ENCODE peak calls at places on chromosomes 1 and 21, in seven cellular contexts. H is cardiac muscle cell, X is fibroblast of lung, A is cardiac fibroblast, O is tibial artery, R is breast epithelium, L is GM10248. G is an unnamed sample.

GRCh38 chr1:29523531-29523930 is 287.2 kb downstream of the PTPRU start:
- DNase-seq in X (no peak), O (no peak), A (no peak), L (no peak), R (no peak), H (no peak), G (no peak)

GRCh38 chr1:60571811-60572210 is 498.2 kb upstream of the C1orf87 start:
- DNase-seq in O (no peak), L (no peak), R (no peak), H (peak), X (peak), A (peak), G (no peak)

GRCh38 chr1:180136311-180136967 is 18.2 kb upstream of the QSOX1 start:
- DNase-seq in H (no peak), L (no peak), O (no peak), R (no peak), X (no peak), A (no peak), G (no peak)

GRCh38 chr1:242712248-242712647 is 187.8 kb upstream of the PLD5 start:
- DNase-seq in O (no peak), R (no peak), A (no peak), X (no peak), L (no peak), H (no peak), G (no peak)

GRCh38 chr1:170214980-170215910 is 69.5 kb downstream of the NTMT2 start:
- DNase-seq in L (no peak), X (peak), A (peak), R (no peak), H (no peak), O (peak), G (no peak)

GRCh38 chr1:166933137-166933536 is 42.2 kb downstream of the ILDR2 start:
- DNase-seq in L (no peak), A (no peak), H (no peak), O (no peak), X (no peak), R (no peak), G (no peak)

GRCh38 chr1:63710776-63711175 is 63.0 kb upstream of the ROR1 start:
- DNase-seq in R (no peak), O (no peak), L (no peak), H (no peak), X (no peak), A (no peak), G (no peak)

GRCh38 chr1:225449261-225449660 is 21.4 kb upstream of the LBR start:
- DNase-seq in H (no peak), X (no peak), L (no peak), R (no peak), A (no peak), O (no peak), G (no peak)

GRCh38 chr1:17212487-17213121 is 7.7 kb downstream of the PADI1 start:
- DNase-seq in R (no peak), O (no peak), L (no peak), X (peak), H (peak), A (peak), G (no peak)

GRCh38 chr1:92310185-92310597 is 11.3 kb downstream of the RPAP2 start:
- DNase-seq in L (peak), H (peak), A (peak), R (no peak), X (peak), O (no peak), G (peak)
- TF ChIP-seq CTCF in L (peak), H (peak), A (peak), R (no peak), X (peak), O (peak), G (peak)

DNA sequence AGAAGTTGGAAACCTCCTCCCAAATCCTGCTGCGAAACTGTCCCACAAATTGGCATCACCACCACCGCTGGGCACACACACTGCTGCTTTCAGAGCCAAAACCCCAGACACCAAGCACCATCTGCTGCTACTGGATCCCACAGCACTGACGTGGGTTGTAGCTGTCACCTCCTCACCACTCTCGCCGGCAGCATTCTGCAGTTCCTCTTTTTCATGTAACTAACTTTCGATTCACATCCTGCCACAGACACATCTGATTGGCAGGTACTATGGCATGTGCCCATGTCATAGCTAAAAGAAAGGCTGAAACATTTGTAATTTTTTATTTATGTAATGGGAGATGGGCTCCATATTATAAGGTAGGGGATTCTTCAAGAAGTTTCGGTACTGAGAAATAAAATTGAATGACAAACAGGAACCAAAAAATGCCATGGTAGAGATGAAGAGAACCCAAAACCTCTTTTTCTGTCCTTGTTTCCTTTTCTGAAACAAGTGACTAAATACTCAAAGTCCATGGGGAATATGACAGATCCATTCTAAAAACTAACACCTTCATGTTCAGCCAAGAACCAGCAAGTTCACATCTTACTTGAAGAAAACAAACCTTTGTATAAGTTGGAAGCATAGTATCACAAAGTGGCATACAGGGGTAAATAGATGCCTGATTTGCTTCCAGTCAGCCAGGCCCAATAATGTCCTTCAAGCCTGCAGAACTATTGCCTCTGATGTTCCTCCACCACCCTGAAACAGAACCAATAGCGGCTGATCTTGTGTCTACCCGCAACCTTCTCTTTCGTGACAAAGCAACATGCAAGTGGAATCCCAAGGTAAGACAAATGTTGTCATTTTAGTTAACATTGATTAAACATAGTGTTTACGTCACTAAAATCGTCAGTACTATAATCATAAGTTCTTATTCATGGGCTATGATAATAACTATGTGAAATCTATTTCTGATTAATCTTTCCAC is 26.6 kb upstream of the RGS13 start:
- DNase-seq in O (peak), L (peak), R (no peak), A (no peak), H (no peak), X (no peak), G (peak)
- TF ChIP-seq CTCF in O (no peak), L (peak), R (no peak), A (no peak), H (no peak), X (no peak), G (peak)

DNA sequence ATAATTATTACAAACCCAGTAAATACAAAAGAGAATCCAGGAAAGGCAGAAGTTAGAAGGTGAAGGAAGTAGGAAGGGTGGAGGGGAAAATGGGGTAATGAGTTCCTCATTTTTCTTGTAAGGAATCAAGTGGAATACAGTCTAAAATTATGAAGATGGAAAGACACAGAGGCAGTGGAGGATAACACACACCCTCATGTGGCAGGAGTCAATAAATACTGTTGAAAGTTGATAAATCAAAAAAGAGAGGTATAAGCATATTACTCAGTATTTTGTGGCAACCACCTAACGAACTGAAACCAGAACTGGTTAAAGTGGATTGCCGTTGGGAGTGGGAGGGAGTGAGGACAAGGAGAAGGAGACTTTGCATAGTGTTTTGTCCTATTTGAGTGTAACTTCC is 78.6 kb upstream of the SLC44A3 start:
- DNase-seq in L (no peak), O (no peak), H (no peak), A (no peak), X (no peak), R (no peak), G (no peak)
- TF ChIP-seq CTCF in L (no peak), O (no peak), H (no peak), A (no peak), X (no peak), R (no peak), G (no peak)

GRCh38 chr1:41890841-41891311 is 27.8 kb downstream of the HIVEP3 start:
- DNase-seq in H (peak), L (no peak), O (no peak), A (peak), R (peak), X (peak), G (no peak)

GRCh38 chr1:41889506-41890414 is 29.0 kb downstream of the HIVEP3 start:
- DNase-seq in O (no peak), H (no peak), R (no peak), A (no peak), X (no peak), L (no peak), G (no peak)

GRCh38 chr1:41888756-41889155 is 30.0 kb downstream of the HIVEP3 start:
- DNase-seq in O (no peak), L (no peak), H (no peak), A (no peak), X (no peak), R (no peak), G (no peak)

GRCh38 chr1:41892211-41892840 is 26.4 kb downstream of the HIVEP3 start:
- DNase-seq in L (no peak), R (no peak), X (peak), H (peak), A (no peak), O (no peak), G (no peak)

DNA sequence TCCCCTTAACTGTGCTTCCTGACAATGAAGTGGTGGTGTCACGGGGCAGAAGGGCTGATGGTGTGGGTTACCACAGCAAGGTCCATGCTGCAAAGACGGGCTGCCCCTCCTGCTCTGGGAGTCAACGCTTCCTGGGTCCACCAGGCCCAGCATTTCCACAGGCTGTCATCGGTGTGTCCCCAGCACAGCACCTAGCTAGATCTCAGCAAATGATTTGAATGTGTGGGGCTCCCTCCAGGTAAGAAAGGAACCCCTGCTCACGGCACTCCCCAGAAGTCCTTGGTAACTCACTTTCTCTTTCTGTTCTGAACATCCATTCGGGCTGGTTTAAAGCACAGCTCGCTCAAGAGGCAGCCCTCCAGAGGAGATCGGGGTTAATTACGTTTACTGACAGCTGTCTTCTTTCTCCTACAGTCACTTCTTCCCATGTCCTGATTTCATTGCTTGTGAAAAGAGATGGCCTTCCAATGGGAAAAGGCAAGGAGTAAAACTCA is 27.3 kb downstream of the HIVEP3 start:
- DNase-seq in X (peak), A (peak), R (no peak), H (peak), O (no peak), L (peak), G (peak)
- TF ChIP-seq CTCF in X (peak), A (no peak), R (no peak), H (peak), O (no peak), L (peak), G (peak)

DNA sequence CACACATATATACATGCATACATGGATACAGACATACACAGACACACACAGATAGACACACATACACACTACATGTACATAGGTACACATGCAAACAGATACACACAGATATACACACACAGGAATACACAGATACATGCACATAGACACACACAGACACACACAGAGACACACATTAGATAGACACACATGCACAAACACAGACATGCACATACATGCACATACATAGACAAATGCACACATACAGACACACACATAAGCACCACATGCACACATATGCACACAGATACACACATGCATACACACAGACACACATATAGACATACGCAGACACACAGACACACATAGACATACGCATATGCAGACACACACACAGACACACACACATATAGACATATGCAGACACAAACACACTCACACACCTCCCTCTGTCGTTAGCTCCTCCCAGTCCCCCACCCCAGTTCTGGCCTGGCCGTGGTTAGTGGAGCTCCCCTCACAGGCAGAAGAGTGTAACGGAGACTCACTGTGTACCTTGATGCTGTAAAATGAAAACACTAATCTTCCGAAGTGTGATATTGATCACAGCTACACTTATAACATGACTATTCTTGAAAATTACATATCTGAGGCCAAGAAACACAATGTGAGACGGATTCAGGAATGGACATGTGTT is 7.6 kb downstream of the UBASH3A start:
- DNase-seq in R (no peak), O (no peak), H (no peak), X (no peak), L (no peak), A (no peak), G (no peak)
- TF ChIP-seq CTCF in R (no peak), O (no peak), H (no peak), X (no peak), L (no peak), A (no peak), G (peak)

GRCh38 chr1:160952129-160952510 is 2.5 kb downstream of the ITLN2 start:
- DNase-seq in L (no peak), A (no peak), O (no peak), H (no peak), R (no peak), X (no peak), G (no peak)

GRCh38 chr1:160950657-160951056 is 4.0 kb downstream of the ITLN2 start:
- DNase-seq in X (no peak), O (no peak), L (no peak), H (no peak), A (no peak), R (no peak), G (no peak)

GRCh38 chr1:160949881-160950280 is 4.7 kb downstream of the ITLN2 start:
- DNase-seq in X (no peak), A (no peak), R (no peak), L (no peak), O (no peak), H (no peak), G (no peak)

GRCh38 chr1:160953030-160953429 is 1.6 kb downstream of the ITLN2 start:
- DNase-seq in L (no peak), R (no peak), O (peak), X (no peak), A (peak), H (peak), G (no peak)

DNA sequence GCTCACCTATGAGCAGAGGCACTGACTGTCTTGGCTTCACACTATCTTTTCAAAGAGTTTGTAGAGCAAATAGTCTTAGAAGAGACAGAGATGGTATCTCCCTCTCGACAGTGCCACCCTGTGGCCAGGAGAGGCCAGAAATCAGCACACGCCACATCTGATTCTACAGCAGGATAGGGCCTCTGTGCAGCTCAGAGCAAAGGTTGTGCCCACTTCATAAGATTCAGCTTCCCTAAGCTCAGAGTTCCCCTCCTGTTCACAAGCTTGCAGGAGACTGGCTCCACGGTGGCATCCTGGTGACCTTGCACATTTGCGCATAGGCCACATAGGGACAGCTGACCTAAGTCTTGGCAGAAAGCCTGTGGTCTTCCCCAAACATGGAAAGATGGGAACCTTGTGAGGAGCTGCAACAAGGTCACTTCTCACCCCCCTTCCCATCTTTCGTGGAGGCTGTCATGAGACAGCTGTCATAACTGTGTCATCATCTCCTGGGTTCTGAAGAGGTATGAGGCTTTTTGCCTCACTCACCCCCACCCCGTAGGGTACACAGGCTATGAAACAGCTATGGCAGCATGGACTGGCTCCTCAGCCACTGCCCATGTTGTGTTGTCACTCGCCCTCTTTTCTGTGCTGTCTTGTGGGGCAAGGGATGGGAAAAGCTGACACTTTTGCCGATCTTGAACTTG is 3.0 kb downstream of the ITLN2 start:
- DNase-seq in H (peak), R (no peak), A (peak), X (peak), L (peak), O (peak), G (peak)
- TF ChIP-seq CTCF in H (peak), R (no peak), A (peak), X (peak), L (peak), O (peak), G (peak)

GRCh38 chr1:208252126-208252853 is 8.1 kb upstream of the PLXNA2 start:
- DNase-seq in X (peak), O (no peak), A (no peak), L (no peak), H (peak), R (no peak), G (no peak)
- TF ChIP-seq CTCF in X (peak), O (peak), A (no peak), L (no peak), H (peak), R (no peak), G (no peak)

G was measured in GM13977.